ENCODE peak calls at places on chromosome 19, in six cellular contexts. Z is foreskin fibroblast, V is cardiac muscle cell, W is psoas muscle, O is BJ, L is omental fat pad. D is an unnamed sample.

GRCh38 chr19:2627319-2627829 is 75.1 kb downstream of the GNG7 start:
- DNase-seq in O (peak), W (peak), L (no peak), Z (peak), V (peak), D (no peak)

GRCh38 chr19:50820086-50820485 is 3.5 kb downstream of the KLK1 start:
- DNase-seq in W (no peak), O (no peak), Z (no peak), L (no peak), V (no peak), D (no peak)

GRCh38 chr19:10568444-10568825 is 344 bp downstream of the CDKN2D start:
- DNase-seq in L (no peak), O (no peak), W (peak), Z (no peak), V (no peak), D (no peak)

GRCh38 chr19:49790866-49791265 is 22.2 kb downstream of the FUZ start:
- DNase-seq in O (no peak), V (peak), W (peak), Z (peak), L (no peak), D (no peak)

GRCh38 chr19:39839678-39840327 is 5.8 kb upstream of the DYRK1B start:
- DNase-seq in V (no peak), L (no peak), W (peak), O (no peak), Z (no peak), D (no peak)

GRCh38 chr19:50649433-50650391 is at the start of gene C19orf81:
- DNase-seq in W (no peak), Z (no peak), V (peak), L (no peak), O (no peak), D (no peak)

GRCh38 chr19:52138614-52139290 is 986 bp downstream of the ZNF616 start:
- DNase-seq in W (no peak), O (no peak), V (peak), L (no peak), Z (no peak), D (no peak)

GRCh38 chr19:39937792-39938191 is 3.4 kb upstream of the FCGBP start:
- DNase-seq in W (no peak), V (no peak), Z (no peak), O (no peak), L (no peak), D (no peak)

GRCh38 chr19:38378866-38379265 is 4.5 kb downstream of the PSMD8 start:
- DNase-seq in L (no peak), O (no peak), V (no peak), W (no peak), Z (no peak), D (no peak)

GRCh38 chr19:48977061-48977460 is 12.0 kb downstream of the FTL start:
- DNase-seq in L (no peak), Z (no peak), W (no peak), V (no peak), O (no peak), D (no peak)

GRCh38 chr19:43782311-43782660 is 1.5 kb upstream of the KCNN4 start:
- DNase-seq in Z (no peak), W (no peak), O (no peak), L (no peak), V (no peak), D (no peak)

GRCh38 chr19:2869618-2870017 is 2.5 kb downstream of the ZNF556 start:
- DNase-seq in W (no peak), L (no peak), V (no peak), Z (no peak), O (no peak), D (no peak)

GRCh38 chr19:10193666-10194499 is 870 bp downstream of the DNMT1 start:
- DNase-seq in W (no peak), V (peak), L (no peak), Z (peak), O (no peak), D (no peak)

GRCh38 chr19:28217064-28217463 is 995.9 kb downstream of the UQCRFS1 start:
- DNase-seq in L (no peak), W (no peak), Z (no peak), V (no peak), O (no peak), D (no peak)

GRCh38 chr19:35736913-35737886 is 5.1 kb downstream of the IGFLR1 start:
- DNase-seq in Z (no peak), L (no peak), W (no peak), V (no peak), O (no peak), D (peak)

GRCh38 chr19:1131718-1132552 is 28.1 kb downstream of the GPX4 start:
- DNase-seq in Z (peak), W (peak), L (peak), V (peak), O (peak), D (no peak)

GRCh38 chr19:56637976-56638555 is 4.9 kb upstream of the SMIM17 start:
- DNase-seq in W (peak), V (peak), Z (peak), L (peak), O (no peak), D (no peak)

GRCh38 chr19:9498183-9498902 is at the start of gene ZNF560:
- DNase-seq in L (no peak), O (no peak), V (peak), Z (peak), W (no peak), D (peak)

GRCh38 chr19:8423821-8424223 is 10.7 kb downstream of the MARCHF2 start:
- DNase-seq in W (peak), V (peak), Z (peak), O (peak), L (peak), D (no peak)

GRCh38 chr19:44657211-44657921 is 13.7 kb downstream of the PVR start:
- DNase-seq in L (peak), V (peak), W (peak), Z (peak), O (no peak), D (peak)

GRCh38 chr19:35717665-35718344 is at the start of gene KMT2B:
- DNase-seq in W (peak), Z (no peak), L (no peak), V (peak), O (peak), D (peak)

GRCh38 chr19:1355258-1355973 is 28.3 kb upstream of the NDUFS7 start:
- DNase-seq in W (no peak), L (no peak), V (peak), O (no peak), Z (no peak), D (no peak)

GRCh38 chr19:15170345-15170744 is 30.4 kb downstream of the NOTCH3 start:
- DNase-seq in L (no peak), Z (no peak), O (no peak), V (no peak), W (no peak), D (no peak)

GRCh38 chr19:15177269-15178116 is 23.3 kb downstream of the NOTCH3 start:
- DNase-seq in V (peak), L (peak), O (peak), W (peak), Z (peak), D (no peak)

GRCh38 chr19:15175609-15176008 is 25.2 kb downstream of the NOTCH3 start:
- DNase-seq in W (no peak), V (no peak), Z (no peak), L (no peak), O (no peak), D (no peak)

GRCh38 chr19:15169541-15170285 is 31.1 kb downstream of the NOTCH3 start:
- DNase-seq in W (no peak), V (no peak), L (no peak), Z (no peak), O (no peak), D (no peak)

DNA sequence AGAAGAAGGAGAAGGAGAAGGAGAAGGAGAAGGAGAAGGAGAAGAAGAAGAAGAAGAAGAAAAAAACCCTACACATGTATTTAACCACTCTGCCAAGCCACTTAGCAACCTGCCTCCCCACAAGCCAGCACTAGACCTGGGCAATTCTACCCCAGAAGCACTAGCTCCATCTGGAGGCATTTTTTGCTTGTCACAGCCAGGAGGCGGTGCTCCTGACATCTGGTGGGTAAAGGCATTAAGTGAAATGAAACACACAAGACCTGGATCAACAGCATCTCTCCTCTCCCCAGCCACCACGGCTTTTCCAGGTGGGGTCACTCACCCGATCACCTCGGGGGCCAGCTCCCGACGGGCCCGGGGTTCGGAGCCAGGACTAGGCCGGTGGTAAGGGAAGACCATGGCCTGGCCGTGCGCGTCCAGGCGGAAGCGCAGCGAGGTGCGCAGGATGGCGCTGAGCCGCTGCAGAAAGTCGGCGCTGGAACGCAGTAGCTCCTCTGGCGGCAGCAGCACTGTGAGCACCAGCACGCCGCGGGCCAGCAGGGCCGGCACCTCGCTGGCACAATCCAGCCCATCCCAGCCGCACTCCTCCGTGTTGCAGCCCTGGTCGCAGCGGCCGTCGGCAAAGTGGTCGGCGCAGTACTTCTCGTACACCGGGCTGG is 26.9 kb downstream of the NOTCH3 start:
- DNase-seq in V (peak), L (no peak), O (no peak), W (no peak), Z (no peak), D (no peak)
- TF ChIP-seq CTCF in V (peak), L (no peak), O (peak), W (no peak), Z (peak), D (peak)

GRCh38 chr19:13283871-13284270 is 133.7 kb downstream of the IER2 start:
- DNase-seq in Z (no peak), O (no peak), V (no peak), W (no peak), L (no peak), D (no peak)
- TF ChIP-seq CTCF in Z (no peak), O (no peak), V (no peak), W (no peak), L (no peak), D (no peak)

GRCh38 chr19:31283701-31284100 is 65.5 kb downstream of the TSHZ3 start:
- DNase-seq in V (no peak), L (peak), W (no peak), O (no peak), Z (no peak), D (no peak)
- TF ChIP-seq CTCF in V (no peak), L (no peak), W (no peak), O (no peak), Z (no peak), D (no peak)

GRCh38 chr19:5109560-5109959 is 140.6 kb downstream of the KDM4B start:
- DNase-seq in O (no peak), L (no peak), W (no peak), Z (no peak), V (no peak), D (no peak)
- TF ChIP-seq CTCF in O (no peak), L (no peak), W (no peak), Z (no peak), V (no peak), D (no peak)

GRCh38 chr19:18281082-18282020 is at the start of gene JUND:
- DNase-seq in W (peak), V (peak), L (peak), O (peak), Z (peak), D (peak)
- TF ChIP-seq CTCF in W (no peak), V (no peak), L (no peak), O (no peak), Z (no peak), D (no peak)

DNA sequence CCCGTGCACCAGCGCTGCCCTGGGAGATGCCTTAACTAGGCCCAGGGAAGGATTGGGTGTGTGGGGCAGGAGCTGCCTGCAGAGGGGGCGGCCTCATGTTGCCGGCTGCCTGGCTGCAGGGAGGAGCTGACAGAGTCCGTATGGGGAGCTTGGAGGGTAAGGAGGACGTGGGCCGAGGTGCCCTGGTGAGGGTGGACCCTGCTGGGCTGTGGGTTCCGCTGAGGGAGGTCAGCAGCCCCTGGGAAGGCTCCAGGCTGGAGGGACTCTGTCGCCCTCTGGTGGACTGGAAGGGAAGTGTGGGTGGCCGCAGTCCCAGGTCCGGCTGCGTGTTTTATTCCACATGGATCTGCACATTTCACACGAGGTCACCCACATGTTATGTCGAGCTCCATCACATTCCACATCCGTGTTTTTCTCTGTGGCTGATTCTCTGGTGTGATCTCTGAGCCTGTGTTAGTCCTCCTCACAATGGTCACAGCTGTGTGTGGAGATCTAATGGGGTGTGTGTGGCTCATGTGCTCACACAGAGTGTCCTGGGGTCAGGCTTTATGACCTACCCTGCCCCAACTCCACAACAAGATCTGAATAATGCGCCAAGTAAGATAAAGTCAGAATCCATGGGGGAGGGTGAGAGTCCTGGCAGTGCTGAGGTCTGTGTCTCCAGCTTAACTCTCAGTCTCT is 1.8 kb upstream of the CEACAM8 start:
- DNase-seq in O (no peak), L (no peak), V (peak), Z (no peak), W (peak), D (no peak)
- TF ChIP-seq CTCF in O (peak), L (no peak), V (peak), Z (peak), W (peak), D (peak)

GRCh38 chr19:41641879-41642485 is 15.1 kb upstream of the CEACAM4 start:
- DNase-seq in W (no peak), Z (peak), O (no peak), V (peak), L (no peak), D (peak)

GRCh38 chr19:41649827-41650226 is 23.0 kb upstream of the CEACAM4 start:
- DNase-seq in V (no peak), O (no peak), L (no peak), W (no peak), Z (no peak), D (no peak)

GRCh38 chr19:41646589-41647204 is 19.8 kb upstream of the CEACAM4 start:
- DNase-seq in W (no peak), Z (no peak), V (peak), O (no peak), L (no peak), D (no peak)
- TF ChIP-seq CTCF in W (no peak), Z (peak), V (peak), O (peak), L (no peak), D (peak)

DNA sequence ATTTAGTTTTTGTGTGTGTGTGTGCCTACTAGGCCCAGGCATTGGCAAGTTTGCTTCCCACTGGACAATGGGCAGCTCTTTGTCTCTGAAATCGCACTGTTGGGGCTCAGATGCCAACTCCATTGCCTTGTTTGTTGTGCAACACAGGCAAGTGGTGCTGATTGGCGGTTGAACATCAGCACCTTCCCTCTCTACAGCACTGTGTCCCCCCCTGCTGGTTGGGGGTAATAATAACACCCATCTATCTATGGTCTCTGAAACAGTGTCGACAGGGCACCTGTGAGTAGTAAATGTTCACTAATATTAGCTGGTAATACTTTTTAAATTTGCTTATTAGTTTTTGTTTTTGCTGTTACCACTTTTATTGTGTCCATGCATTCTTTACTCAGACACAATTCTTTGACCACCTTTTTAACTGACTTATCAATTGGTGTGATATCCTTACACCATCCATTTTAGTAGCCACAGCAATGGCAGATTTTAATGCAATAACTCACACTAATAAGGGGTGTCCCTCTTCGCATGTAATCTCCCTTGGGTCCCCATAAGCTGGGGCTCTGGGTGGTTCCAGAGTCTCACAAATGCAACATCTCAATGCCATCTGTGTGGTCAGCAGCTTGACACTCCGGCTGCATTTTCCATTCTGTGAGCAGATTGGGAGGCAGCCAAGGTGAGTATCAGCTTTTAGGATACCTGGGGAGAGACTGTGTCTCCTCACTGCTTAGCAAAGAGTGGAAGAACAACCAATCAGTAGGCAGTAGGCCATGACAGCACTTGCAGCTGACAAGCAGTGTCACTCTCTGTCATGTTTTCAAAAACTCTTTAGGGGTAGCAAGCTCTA is 47.7 kb upstream of the UQCRFS1 start:
- DNase-seq in L (no peak), O (no peak), W (peak), V (peak), Z (no peak), D (no peak)
- TF ChIP-seq CTCF in L (no peak), O (peak), W (peak), V (peak), Z (peak), D (peak)

GRCh38 chr19:46372901-46373572 is 26.1 kb downstream of the PPP5C start:
- DNase-seq in O (no peak), Z (peak), W (no peak), V (peak), L (no peak), D (no peak)
- TF ChIP-seq CTCF in O (peak), Z (peak), W (peak), V (peak), L (no peak), D (peak)